ENCODE peak calls at places on chromosome 1, in four cellular contexts. F is fibroblast of lung, E is GM23338, Z is SK-N-SH. C is an unnamed sample.

GRCh38 chr1:199780948-199781347 is 246.6 kb upstream of the NR5A2 start:
- DNase-seq in Z (no peak), E (no peak), F (peak), C (peak)

GRCh38 chr1:203289281-203289981 is 15.9 kb upstream of the BTG2 start:
- DNase-seq in E (no peak), Z (no peak), F (no peak), C (no peak)

GRCh38 chr1:170533331-170533730 is 1.4 kb downstream of the GORAB start:
- DNase-seq in F (peak), Z (no peak), E (no peak), C (peak)

GRCh38 chr1:225695578-225696332 is 42.8 kb upstream of the ENAH start:
- DNase-seq in Z (peak), E (no peak), F (peak), C (peak)

GRCh38 chr1:156053770-156054499 is at the start of gene UBQLN4:
- DNase-seq in F (peak), E (peak), Z (peak), C (peak)

GRCh38 chr1:61119085-61119484 is 36.7 kb downstream of the NFIA start:
- DNase-seq in Z (no peak), F (no peak), E (no peak), C (no peak)

GRCh38 chr1:18628511-18628910 is 2.1 kb upstream of the PAX7 start:
- DNase-seq in F (no peak), E (no peak), Z (no peak), C (no peak)

GRCh38 chr1:91706140-91706957 is 179.6 kb downstream of the TGFBR3 start:
- DNase-seq in E (no peak), F (no peak), Z (no peak), C (no peak)

GRCh38 chr1:116521186-116521585 is 49.6 kb downstream of the CD58 start:
- DNase-seq in F (peak), E (no peak), Z (no peak), C (peak)

GRCh38 chr1:199857103-199857502 is 170.4 kb upstream of the NR5A2 start:
- DNase-seq in Z (no peak), F (peak), E (peak), C (peak)

GRCh38 chr1:219174672-219175564 is 1.2 kb downstream of the LYPLAL1 start:
- DNase-seq in E (peak), Z (no peak), F (peak), C (peak)

GRCh38 chr1:25692560-25692959 is 76.0 kb downstream of the MAN1C1 start:
- DNase-seq in F (no peak), Z (peak), E (peak), C (no peak)

GRCh38 chr1:156497743-156498446 is 2.7 kb downstream of the MEF2D start:
- DNase-seq in E (peak), F (no peak), Z (no peak), C (no peak)

GRCh38 chr1:80450711-80451110 is 1350.0 kb upstream of the ADGRL2 start:
- DNase-seq in E (no peak), Z (no peak), F (no peak), C (no peak)

GRCh38 chr1:228903573-228904122 is 168.4 kb downstream of the RHOU start:
- DNase-seq in E (no peak), F (peak), Z (no peak), C (no peak)

GRCh38 chr1:156743367-156744302 is 2.7 kb upstream of the MRPL24 start:
- DNase-seq in Z (no peak), E (no peak), F (no peak), C (no peak)

GRCh38 chr1:150622219-150622975 is 7.0 kb downstream of the ENSA start:
- DNase-seq in Z (no peak), E (peak), F (peak), C (no peak)

GRCh38 chr1:74681001-74681400 is 7.4 kb upstream of the ERICH3 start:
- DNase-seq in F (no peak), Z (no peak), E (no peak), C (no peak)

GRCh38 chr1:47181095-47181954 is 8.5 kb downstream of the PDZK1IP1 start:
- DNase-seq in E (peak), F (no peak), Z (peak), C (no peak)

GRCh38 chr1:175978926-175979325 is 228.2 kb downstream of the COP1 start:
- DNase-seq in F (no peak), Z (no peak), E (no peak), C (peak)

GRCh38 chr1:212247179-212247721 is 38.0 kb upstream of the PPP2R5A start:
- DNase-seq in Z (no peak), F (peak), E (no peak), C (peak)

GRCh38 chr1:160416369-160416768 is 16.0 kb downstream of the VANGL2 start:
- DNase-seq in E (peak), Z (peak), F (peak), C (peak)

GRCh38 chr1:106700151-106700550 is 356.3 kb upstream of the PRMT6 start:
- DNase-seq in E (no peak), F (peak), Z (no peak), C (peak)

GRCh38 chr1:226309398-226310122 is 596 bp upstream of the LIN9 start:
- DNase-seq in Z (no peak), E (peak), F (peak), C (no peak)

GRCh38 chr1:94180650-94181049 is 56.7 kb downstream of the ARHGAP29 start:
- DNase-seq in Z (no peak), E (no peak), F (no peak), C (peak)

GRCh38 chr1:101219919-101220695 is 16.7 kb upstream of the S1PR1 start:
- DNase-seq in E (no peak), F (no peak), Z (no peak), C (no peak)

GRCh38 chr1:153532161-153532560 is 3.6 kb downstream of the S100A6 start:
- DNase-seq in Z (no peak), E (no peak), F (no peak), C (no peak)

GRCh38 chr1:207084701-207085180 is 3.9 kb upstream of the C4BPB start:
- DNase-seq in Z (peak), E (peak), F (peak), C (peak)

GRCh38 chr1:226875641-226876295 is 5.4 kb downstream of the PSEN2 start:
- DNase-seq in Z (no peak), F (peak), E (peak), C (peak)

GRCh38 chr1:9010781-9011323 is 15.4 kb downstream of the SLC2A7 start:
- DNase-seq in E (no peak), F (no peak), Z (no peak), C (no peak)

GRCh38 chr1:17671741-17672140 is 83.4 kb upstream of the ACTL8 start:
- DNase-seq in Z (peak), E (peak), F (no peak), C (no peak)

GRCh38 chr1:13699510-13699909 is 478 bp upstream of the PRDM2 start:
- DNase-seq in F (peak), Z (no peak), E (peak), C (no peak)

DNA sequence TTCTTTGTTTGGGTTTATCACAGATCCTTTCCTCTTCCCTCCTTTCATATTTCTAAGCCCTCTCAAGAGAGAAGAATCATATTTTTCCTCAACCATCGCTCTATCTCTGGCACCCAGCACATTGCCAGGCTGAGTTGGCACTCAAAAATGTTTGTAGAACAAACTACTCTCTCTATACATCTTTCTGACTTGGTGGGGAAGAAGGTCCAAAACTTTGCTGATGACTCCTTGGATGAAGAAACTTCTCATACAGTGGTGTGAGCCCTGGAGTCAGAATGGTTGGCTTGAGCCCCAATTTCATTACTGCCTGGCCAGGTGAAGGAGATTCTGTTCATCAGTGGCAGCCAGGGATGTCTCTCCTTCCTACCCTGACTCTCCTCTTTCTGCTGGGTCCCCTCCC is 11.9 kb downstream of the ALX3 start:
- DNase-seq in Z (no peak), E (no peak), F (no peak), C (no peak)
- H3K4me2 ChIP-seq in Z (peak), E (no peak), F (no peak), C (no peak)

DNA sequence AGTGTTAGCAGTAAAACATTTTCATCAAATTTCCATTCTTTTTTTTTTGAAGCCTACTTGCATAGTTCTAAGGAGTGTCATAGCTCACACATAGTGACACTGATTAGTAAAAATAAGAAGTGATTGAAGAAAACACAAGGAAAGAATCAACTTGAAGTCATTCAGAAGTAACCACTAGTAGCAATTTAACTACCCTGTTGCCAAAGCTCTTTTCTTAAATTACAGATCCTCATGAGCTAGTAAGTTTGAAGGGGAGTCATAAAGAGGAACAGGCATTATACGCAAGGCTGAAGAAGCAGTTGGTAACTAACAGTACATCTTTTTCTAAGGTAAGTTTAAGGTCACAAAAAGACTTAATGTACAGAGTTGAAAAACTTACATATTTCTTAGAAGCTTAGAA is 332.2 kb downstream of the CHRM3 start:
- DNase-seq in F (no peak), E (no peak), Z (no peak), C (no peak)
- H2AFZ ChIP-seq in F (no peak), E (no peak), Z (no peak), C (no peak)

DNA sequence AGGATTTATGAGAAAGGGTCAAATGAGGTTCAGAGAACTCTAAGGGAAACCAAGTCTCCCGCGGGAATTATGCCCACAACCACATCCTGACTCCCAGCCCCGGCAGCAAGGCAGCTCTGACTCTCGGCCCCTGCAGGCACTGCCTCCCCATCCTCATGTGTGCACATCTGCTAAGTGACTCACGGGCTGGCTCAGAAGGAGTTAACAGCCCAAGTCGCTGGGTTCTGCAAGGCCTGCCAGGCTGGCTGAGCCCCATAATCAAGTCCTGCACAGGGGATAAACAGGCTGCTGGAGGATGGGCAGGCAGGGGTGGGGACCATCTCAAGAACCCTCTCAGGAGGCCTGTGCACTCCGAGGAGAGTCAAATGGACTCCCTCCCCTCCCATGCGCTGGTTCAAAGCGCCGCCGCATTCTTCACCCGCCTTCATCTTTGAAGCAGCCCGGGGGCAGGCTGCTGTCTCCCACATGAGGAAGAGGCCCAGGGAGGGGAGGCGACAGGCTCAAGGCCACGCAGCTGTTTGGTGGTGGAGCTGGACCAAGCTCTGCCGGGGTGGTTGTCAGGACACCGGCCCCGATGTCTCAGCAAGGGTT is 344.3 kb downstream of the MATN1 start:
- DNase-seq in E (no peak), Z (peak), F (peak), C (peak)
- H3K4me2 ChIP-seq in E (no peak), Z (no peak), F (peak), C (no peak)

DNA sequence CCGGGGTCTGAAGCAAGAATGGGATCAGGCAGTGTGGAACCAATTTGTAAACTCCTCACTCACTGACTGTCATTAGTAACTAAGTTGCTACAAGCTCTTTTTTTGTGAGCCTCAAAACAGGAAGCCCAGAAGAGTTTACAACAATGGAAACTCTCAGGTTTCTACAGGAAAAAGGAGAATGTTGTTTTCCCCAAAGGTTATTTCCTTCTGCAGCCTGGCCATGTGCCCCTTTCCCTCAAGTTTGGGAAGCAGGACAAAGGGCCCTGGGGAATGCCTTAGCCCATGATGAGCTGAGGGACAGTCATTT is 395.9 kb downstream of the KIF26B start:
- DNase-seq in E (no peak), F (no peak), Z (no peak), C (no peak)
- H2AFZ ChIP-seq in E (peak), F (no peak), Z (no peak), C (no peak)

DNA sequence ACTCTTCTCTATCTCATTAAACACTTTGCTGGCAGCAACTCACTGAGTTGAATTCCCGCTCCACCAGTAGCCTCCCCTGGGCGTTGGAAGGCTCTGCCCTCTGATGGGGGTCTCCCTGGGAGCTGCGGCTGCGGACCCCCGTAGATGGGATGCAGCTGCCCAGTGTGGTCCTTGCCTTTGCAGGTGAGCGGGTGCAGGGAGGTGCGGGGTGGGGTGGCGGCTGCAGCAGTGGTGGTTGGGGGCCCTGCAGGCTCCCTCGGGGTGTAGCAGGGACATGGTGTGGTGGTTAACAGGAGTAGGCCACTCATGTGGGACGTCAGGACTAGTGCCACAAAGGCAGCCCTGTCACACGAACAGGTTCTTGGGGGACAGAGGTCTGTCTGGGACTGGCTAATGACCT is 42.0 kb downstream of the GALNT2 start:
- DNase-seq in Z (no peak), F (no peak), E (no peak), C (no peak)
- H3K4me2 ChIP-seq in Z (no peak), F (no peak), E (no peak), C (no peak)